ENCODE peak calls at places on chromosomes 4 and X, in ten cellular contexts. L is AG04449, H is lower leg skin, F is Calu3, V is transverse colon, B is brain microvascular endothelial cell, S is adrenal gland, R is GM23338, X is lung, G is upper lobe of right lung. C is an unnamed sample.

GRCh38 chrX:44344687-44345086 is 1.2 kb upstream of the EFHC2 start:
- DNase-seq in H (no peak), V (no peak), G (no peak), B (no peak), R (no peak), X (no peak), L (no peak), F (no peak), S (no peak), C (no peak)

GRCh38 chrX:40291553-40291952 is 193.8 kb upstream of the BCOR start:
- DNase-seq in S (no peak), G (no peak), H (no peak), F (no peak), V (no peak), R (no peak), L (no peak), X (no peak), B (no peak), C (no peak)

GRCh38 chrX:37896491-37896890 is 49.1 kb upstream of the DYNLT3 start:
- DNase-seq in X (no peak), S (no peak), B (no peak), H (no peak), F (no peak), R (no peak), G (no peak), L (no peak), V (no peak), C (no peak)

GRCh38 chr4:172830295-172830764 is 338.3 kb upstream of the GALNT7 start:
- DNase-seq in S (no peak), V (no peak), R (peak), F (no peak), H (no peak), L (no peak), B (no peak), G (no peak), X (no peak), C (no peak)

GRCh38 chr4:124206779-124207605 is 505.5 kb downstream of the ANKRD50 start:
- DNase-seq in L (no peak), B (peak), S (no peak), H (no peak), G (no peak), R (no peak), F (peak), V (no peak), X (no peak), C (no peak)

GRCh38 chrX:15471016-15471415 is 22.1 kb downstream of the PIR start:
- DNase-seq in H (peak), G (no peak), F (peak), X (peak), S (peak), R (peak), V (peak), B (peak), L (no peak), C (peak)

GRCh38 chr4:168917150-168917779 is 92.8 kb downstream of the CBR4 start:
- DNase-seq in B (peak), S (no peak), L (no peak), G (no peak), H (no peak), R (peak), X (no peak), V (no peak), F (no peak), C (no peak)

GRCh38 chr4:188657365-188657764 is 518.1 kb downstream of the TRIML1 start:
- DNase-seq in R (no peak), L (no peak), G (no peak), F (no peak), H (no peak), S (no peak), X (no peak), V (no peak), B (no peak), C (no peak)

GRCh38 chr4:169583563-169583962 is 28.8 kb downstream of the NEK1 start:
- DNase-seq in B (peak), G (no peak), V (no peak), H (no peak), S (no peak), F (no peak), X (no peak), L (no peak), R (no peak), C (no peak)

GRCh38 chr4:112153222-112153791 is 8.1 kb downstream of the FAM241A start:
- DNase-seq in V (no peak), R (no peak), L (no peak), H (no peak), X (no peak), G (no peak), B (no peak), S (no peak), F (no peak), C (no peak)

GRCh38 chr4:140719693-140720092 is 36.5 kb downstream of the TBC1D9 start:
- DNase-seq in R (no peak), G (no peak), B (no peak), H (no peak), X (no peak), L (no peak), F (no peak), S (no peak), V (no peak), C (no peak)

GRCh38 chrX:114615765-114616164 is 31.9 kb downstream of the HTR2C start:
- DNase-seq in G (no peak), B (no peak), L (no peak), H (no peak), S (no peak), V (no peak), F (no peak), R (no peak), X (no peak), C (no peak)

GRCh38 chrX:114619874-114620273 is 36.0 kb downstream of the HTR2C start:
- DNase-seq in R (peak), X (no peak), F (peak), H (no peak), S (no peak), L (no peak), V (no peak), G (no peak), B (no peak), C (no peak)
- TF ChIP-seq CTCF in R (peak), X (no peak), F (peak), H (no peak), S (peak), L (no peak), V (peak), G (peak), B (peak), C (peak)

GRCh38 chr4:24243641-24244040 is 340.7 kb downstream of the DHX15 start:
- DNase-seq in X (no peak), H (no peak), F (no peak), R (no peak), G (no peak), B (no peak), S (no peak), L (no peak), V (no peak), C (no peak)
- TF ChIP-seq CTCF in X (no peak), H (no peak), F (no peak), R (no peak), G (no peak), B (no peak), S (no peak), L (no peak), V (no peak), C (no peak)

GRCh38 chr4:2008921-2009650 is at the start of gene NELFA:
- DNase-seq in L (peak), G (peak), F (peak), V (peak), S (peak), R (peak), B (peak), H (peak), X (peak), C (peak)
- TF ChIP-seq CTCF in L (peak), G (peak), F (no peak), V (peak), S (peak), R (peak), B (peak), H (no peak), X (no peak), C (peak)

DNA sequence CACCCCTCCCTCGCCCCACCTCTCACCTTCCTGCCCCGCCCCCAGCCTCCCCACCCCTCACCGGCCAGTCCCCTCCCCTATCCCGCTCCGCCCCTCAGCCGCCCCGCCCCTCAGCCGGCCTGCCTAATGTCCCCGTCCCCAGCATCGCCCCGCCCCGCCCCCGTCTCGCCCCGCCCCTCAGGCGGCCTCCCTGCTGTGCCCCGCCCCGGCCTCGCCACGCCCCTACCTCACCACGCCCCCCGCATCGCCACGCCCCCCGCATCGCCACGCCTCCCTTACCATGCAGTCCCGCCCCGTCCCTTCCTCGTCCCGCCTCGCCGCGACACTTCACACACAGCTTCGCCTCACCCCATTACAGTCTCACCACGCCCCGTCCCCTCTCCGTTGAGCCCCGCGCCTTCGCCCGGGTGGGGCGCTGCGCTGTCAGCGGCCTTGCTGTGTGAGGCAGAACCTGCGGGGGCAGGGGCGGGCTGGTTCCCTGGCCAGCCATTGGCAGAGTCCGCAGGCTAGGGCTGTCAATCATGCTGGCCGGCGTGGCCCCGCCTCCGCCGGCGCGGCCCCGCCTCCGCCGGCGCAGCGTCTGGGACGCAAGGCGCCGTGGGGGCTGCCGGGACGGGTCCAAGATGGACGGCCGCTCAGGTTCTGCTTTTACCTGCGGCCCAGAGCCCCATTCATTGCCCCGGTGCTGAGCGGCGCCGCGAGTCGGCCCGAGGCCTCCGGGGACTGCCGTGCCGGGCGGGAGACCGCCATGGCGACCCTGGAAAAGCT is at the start of the genes HTT and HTT-AS:
- DNase-seq in S (peak), L (peak), V (peak), B (peak), G (peak), R (peak), H (peak), X (peak), F (peak), C (peak)
- TF ChIP-seq CTCF in S (peak), L (peak), V (no peak), B (peak), G (peak), R (no peak), H (no peak), X (no peak), F (no peak), C (no peak)

DNA sequence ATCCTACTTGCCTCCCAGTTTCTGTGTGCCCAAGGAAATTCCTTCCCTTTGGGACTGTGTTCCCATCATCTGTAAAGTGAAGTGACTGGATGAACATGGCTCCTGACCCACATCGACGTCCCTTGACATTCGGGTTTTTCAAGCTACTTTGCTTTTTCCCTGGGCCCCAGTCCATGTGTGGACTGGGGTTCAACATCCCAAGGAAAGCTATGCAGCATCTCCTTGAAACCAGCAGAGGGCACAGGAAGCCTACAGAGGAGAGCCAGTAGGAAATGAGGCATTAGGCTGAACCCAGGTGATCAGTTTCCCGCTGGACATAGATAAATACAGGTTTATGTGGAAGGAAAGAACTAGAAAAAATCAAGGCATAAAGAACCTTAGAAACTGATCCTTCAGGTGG is 145.1 kb upstream of the ARHGEF9 start:
- DNase-seq in B (no peak), R (peak), G (no peak), F (no peak), S (no peak), X (no peak), H (no peak), V (no peak), L (no peak), C (no peak)
- TF ChIP-seq CTCF in B (peak), R (peak), G (peak), F (no peak), S (peak), X (no peak), H (no peak), V (no peak), L (peak), C (peak)

GRCh38 chr4:82579932-82580331 is 18.1 kb upstream of the TMEM150C start:
- DNase-seq in R (no peak), X (no peak), L (no peak), F (no peak), H (no peak), B (no peak), S (no peak), G (no peak), V (no peak), C (no peak)

GRCh38 chr4:82577451-82577850 is 15.7 kb upstream of the TMEM150C start:
- DNase-seq in B (no peak), S (no peak), V (no peak), L (no peak), X (no peak), H (no peak), G (no peak), R (no peak), F (no peak), C (no peak)

GRCh38 chr4:82583897-82584604 is 22.3 kb upstream of the TMEM150C start:
- DNase-seq in V (no peak), B (no peak), H (no peak), X (no peak), F (no peak), S (no peak), R (no peak), G (no peak), L (no peak), C (no peak)

GRCh38 chr4:82584921-82585320 is 23.1 kb upstream of the TMEM150C start:
- DNase-seq in G (no peak), H (no peak), S (no peak), L (no peak), B (no peak), V (no peak), X (no peak), R (peak), F (no peak), C (no peak)

DNA sequence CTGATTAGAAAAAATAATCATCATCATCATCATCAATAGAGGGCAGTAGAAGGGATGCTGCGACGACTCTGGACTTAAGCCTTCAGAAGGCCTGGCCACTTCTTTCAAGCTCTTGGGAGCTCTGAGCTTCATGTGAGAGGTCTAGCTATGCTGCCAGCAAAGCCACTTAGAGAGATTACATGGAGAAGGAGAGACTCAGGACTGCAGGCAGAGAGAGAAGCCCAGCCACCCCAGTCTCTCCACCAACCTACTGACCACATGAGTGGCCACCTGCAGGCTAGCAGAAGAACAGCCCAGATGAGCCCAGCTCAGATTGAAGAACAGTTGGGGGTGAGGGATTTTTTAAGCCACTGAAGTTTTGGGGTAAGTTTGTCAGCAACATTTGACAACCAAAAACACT is 17.1 kb upstream of the TMEM150C start:
- DNase-seq in R (peak), V (no peak), G (no peak), H (no peak), B (peak), F (peak), L (no peak), X (no peak), S (no peak), C (no peak)
- TF ChIP-seq CTCF in R (peak), V (no peak), G (no peak), H (no peak), B (peak), F (peak), L (peak), X (no peak), S (no peak), C (peak)

GRCh38 chr4:68719075-68719473 is 48.6 kb upstream of the UGT2B15 start:
- DNase-seq in V (no peak), F (no peak), S (no peak), G (no peak), R (no peak), L (no peak), X (no peak), H (no peak), B (no peak), C (no peak)
- TF ChIP-seq CTCF in V (no peak), F (no peak), S (no peak), G (no peak), R (no peak), L (no peak), X (no peak), H (no peak), B (no peak), C (no peak)

GRCh38 chr4:41079871-41080565 is 134.3 kb downstream of the APBB2 start:
- DNase-seq in V (no peak), G (no peak), X (no peak), H (no peak), R (no peak), B (no peak), L (no peak), S (no peak), F (no peak), C (no peak)
- TF ChIP-seq CTCF in V (no peak), G (no peak), X (no peak), H (no peak), R (no peak), B (no peak), L (no peak), S (no peak), F (no peak), C (no peak)

C was measured in progenitor cell of endocrine pancreas.